ENCODE peak calls at places on chromosomes 4 and X, in five cellular contexts. One of them, this sample, is unnamed. For H3K79me2, the result is how much of the 10 kb centered on the place peaks cover.

GRCh38 chr4:10120943-10121567 is 4.5 kb upstream of the WDR1 start:
- DNase-seq in SK-N-SH: no peak
- DNase-seq in PC-3: no peak
- DNase-seq in MM.1S: no peak
- DNase-seq in GM23248: no peak
- DNase-seq in this sample: peak

GRCh38 chr4:121551881-121552280 is 144.9 kb downstream of the ANXA5 start:
- DNase-seq in GM23248: no peak
- DNase-seq in SK-N-SH: no peak
- DNase-seq in PC-3: no peak
- DNase-seq in MM.1S: no peak
- DNase-seq in this sample: no peak

GRCh38 chr4:41795796-41796195 is 47.3 kb upstream of the PHOX2B start:
- DNase-seq in PC-3: no peak
- DNase-seq in MM.1S: no peak
- DNase-seq in GM23248: no peak
- DNase-seq in SK-N-SH: peak
- DNase-seq in this sample: no peak

GRCh38 chr4:176745902-176746301 is 46.8 kb downstream of the VEGFC start:
- DNase-seq in GM23248: peak
- DNase-seq in MM.1S: no peak
- DNase-seq in SK-N-SH: no peak
- DNase-seq in PC-3: peak
- DNase-seq in this sample: no peak

GRCh38 chr4:165493359-165493758 is 114.6 kb downstream of the CPE start:
- DNase-seq in PC-3: peak
- DNase-seq in MM.1S: peak
- DNase-seq in GM23248: peak
- DNase-seq in SK-N-SH: peak
- DNase-seq in this sample: peak

GRCh38 chr4:108113229-108113628 is 55.5 kb downstream of the LEF1 start:
- DNase-seq in GM23248: no peak
- DNase-seq in SK-N-SH: no peak
- DNase-seq in MM.1S: no peak
- DNase-seq in PC-3: no peak
- DNase-seq in this sample: no peak

GRCh38 chr4:146308951-146309350 is 94.6 kb downstream of the REELD1 start:
- DNase-seq in PC-3: no peak
- DNase-seq in SK-N-SH: no peak
- DNase-seq in MM.1S: no peak
- DNase-seq in GM23248: peak
- DNase-seq in this sample: no peak

GRCh38 chr4:168221298-168221697 is 97.3 kb downstream of the DDX60 start:
- DNase-seq in GM23248: peak
- DNase-seq in MM.1S: no peak
- DNase-seq in SK-N-SH: no peak
- DNase-seq in PC-3: peak
- DNase-seq in this sample: no peak

GRCh38 chr4:19051751-19052296 is 1030.3 kb upstream of the LCORL start:
- DNase-seq in SK-N-SH: no peak
- DNase-seq in PC-3: no peak
- DNase-seq in GM23248: no peak
- DNase-seq in MM.1S: no peak
- DNase-seq in this sample: no peak

GRCh38 chr4:27714073-27714472 is 853.4 kb downstream of the STIM2 start:
- DNase-seq in MM.1S: no peak
- DNase-seq in PC-3: peak
- DNase-seq in SK-N-SH: no peak
- DNase-seq in GM23248: no peak
- DNase-seq in this sample: peak

GRCh38 chrX:50211510-50211909 is 6.9 kb downstream of the CCNB3 start:
- DNase-seq in MM.1S: no peak
- DNase-seq in PC-3: peak
- DNase-seq in GM23248: peak
- DNase-seq in SK-N-SH: no peak
- DNase-seq in this sample: no peak

GRCh38 chr4:99816611-99817309 is at the start of gene DAPP1:
- DNase-seq in PC-3: peak
- DNase-seq in GM23248: no peak
- DNase-seq in SK-N-SH: no peak
- DNase-seq in MM.1S: peak
- DNase-seq in this sample: peak

GRCh38 chr4:147137280-147137679 is 191.6 kb upstream of the TTC29 start:
- DNase-seq in MM.1S: no peak
- DNase-seq in GM23248: no peak
- DNase-seq in PC-3: no peak
- DNase-seq in SK-N-SH: no peak
- DNase-seq in this sample: no peak

GRCh38 chr4:143294310-143294709 is 42.4 kb upstream of the GAB1 start:
- DNase-seq in GM23248: peak
- DNase-seq in PC-3: no peak
- DNase-seq in MM.1S: no peak
- DNase-seq in SK-N-SH: peak
- DNase-seq in this sample: peak

GRCh38 chr4:68256284-68256683 is 10.8 kb upstream of the TMPRSS11B start:
- DNase-seq in PC-3: no peak
- DNase-seq in SK-N-SH: no peak
- DNase-seq in MM.1S: no peak
- DNase-seq in GM23248: no peak
- DNase-seq in this sample: no peak

GRCh38 chrX:104351173-104351769 is 96.5 kb upstream of the ESX1 start:
- DNase-seq in SK-N-SH: no peak
- DNase-seq in MM.1S: no peak
- DNase-seq in PC-3: peak
- DNase-seq in GM23248: peak
- DNase-seq in this sample: no peak

GRCh38 chr4:25938251-25939186 is 24.5 kb downstream of the SMIM20 start:
- DNase-seq in GM23248: peak
- DNase-seq in PC-3: peak
- DNase-seq in MM.1S: no peak
- DNase-seq in SK-N-SH: no peak
- DNase-seq in this sample: no peak

GRCh38 chrX:120549483-120550452 is 11.0 kb downstream of the CUL4B start:
- DNase-seq in PC-3: peak
- DNase-seq in MM.1S: no peak
- DNase-seq in SK-N-SH: no peak
- DNase-seq in GM23248: peak
- DNase-seq in this sample: peak

GRCh38 chr4:35166437-35166836 is 1077.9 kb downstream of the ARAP2 start:
- DNase-seq in MM.1S: no peak
- DNase-seq in GM23248: no peak
- DNase-seq in PC-3: peak
- DNase-seq in SK-N-SH: no peak
- DNase-seq in this sample: no peak

GRCh38 chrX:46642145-46642544 is 68.6 kb downstream of the CHST7 start:
- DNase-seq in GM23248: peak
- DNase-seq in PC-3: peak
- DNase-seq in SK-N-SH: peak
- DNase-seq in MM.1S: peak
- DNase-seq in this sample: peak

GRCh38 chr4:43238556-43238955 is 346.0 kb downstream of the GRXCR1 start:
- DNase-seq in PC-3: no peak
- DNase-seq in MM.1S: no peak
- DNase-seq in SK-N-SH: no peak
- DNase-seq in GM23248: no peak
- DNase-seq in this sample: no peak

GRCh38 chr4:40264995-40265909 is 68.4 kb downstream of the RHOH start:
- DNase-seq in MM.1S: peak
- DNase-seq in SK-N-SH: peak
- DNase-seq in GM23248: no peak
- DNase-seq in PC-3: no peak
- DNase-seq in this sample: peak

GRCh38 chr4:4518747-4519146 is 23.1 kb downstream of the STX18 start:
- DNase-seq in GM23248: no peak
- DNase-seq in SK-N-SH: no peak
- DNase-seq in MM.1S: no peak
- DNase-seq in PC-3: no peak
- DNase-seq in this sample: no peak

GRCh38 chrX:134933911-134934310 is 56.9 kb upstream of the SMIM10 start:
- DNase-seq in GM23248: no peak
- DNase-seq in MM.1S: no peak
- DNase-seq in SK-N-SH: no peak
- DNase-seq in PC-3: no peak
- DNase-seq in this sample: no peak

GRCh38 chr4:5783486-5783885 is 72.5 kb downstream of the EVC start:
- DNase-seq in MM.1S: no peak
- DNase-seq in SK-N-SH: no peak
- DNase-seq in GM23248: no peak
- DNase-seq in PC-3: no peak
- DNase-seq in this sample: no peak

GRCh38 chrX:28177202-28177601 is 196.0 kb upstream of the DCAF8L1 start:
- DNase-seq in SK-N-SH: peak
- DNase-seq in GM23248: no peak
- DNase-seq in MM.1S: no peak
- DNase-seq in PC-3: peak
- DNase-seq in this sample: peak

GRCh38 chrX:39821011-39821708 is 276.6 kb downstream of the BCOR start:
- DNase-seq in MM.1S: no peak
- DNase-seq in SK-N-SH: peak
- DNase-seq in GM23248: peak
- DNase-seq in PC-3: no peak
- DNase-seq in this sample: peak

GRCh38 chr4:40255722-40256281 is 59.0 kb downstream of the RHOH start:
- DNase-seq in GM23248: peak
- DNase-seq in MM.1S: no peak
- DNase-seq in PC-3: peak
- DNase-seq in SK-N-SH: no peak
- DNase-seq in this sample: peak

GRCh38 chr4:182600093-182600492 is 317.1 kb downstream of the DCTD start:
- DNase-seq in PC-3: no peak
- DNase-seq in MM.1S: no peak
- DNase-seq in SK-N-SH: peak
- DNase-seq in GM23248: no peak
- DNase-seq in this sample: no peak

GRCh38 chr4:21413807-21414370 is 534.7 kb downstream of the KCNIP4 start:
- DNase-seq in SK-N-SH: no peak
- DNase-seq in GM23248: no peak
- DNase-seq in PC-3: no peak
- DNase-seq in MM.1S: peak
- DNase-seq in this sample: no peak

DNA sequence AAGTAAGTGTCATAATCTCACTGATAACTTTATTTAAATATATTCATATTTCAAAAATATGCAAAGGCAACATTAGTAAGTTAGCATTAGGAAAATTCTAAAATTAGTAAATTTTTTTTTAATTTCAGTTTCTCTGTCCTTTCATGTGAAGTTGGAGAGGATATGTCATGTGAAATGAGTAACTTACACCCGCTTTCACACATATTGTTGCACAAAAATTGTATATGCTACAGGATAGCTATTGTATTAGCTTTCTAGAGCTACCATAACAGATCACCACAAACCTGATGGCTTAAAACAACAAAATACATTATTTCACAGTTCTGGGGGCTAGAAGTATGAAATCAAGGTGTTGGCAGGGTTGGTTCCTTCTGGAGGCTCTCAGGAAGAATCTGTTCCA is 24.4 kb downstream of the NFKB1 start:
- DNase-seq in SK-N-SH: no peak
- DNase-seq in GM23248: no peak
- DNase-seq in PC-3: no peak
- DNase-seq in MM.1S: no peak
- DNase-seq in this sample: no peak
- H3K79me2 ChIP-seq in SK-N-SH: under half
- H3K79me2 ChIP-seq in GM23248: half or more
- H3K79me2 ChIP-seq in PC-3: under half
- H3K79me2 ChIP-seq in MM.1S: half or more
- H3K79me2 ChIP-seq in this sample: half or more

GRCh38 chr4:156692016-156692415 is 279.6 kb downstream of the PDGFC start:
- DNase-seq in PC-3: no peak
- DNase-seq in SK-N-SH: no peak
- DNase-seq in GM23248: no peak
- DNase-seq in MM.1S: no peak
- DNase-seq in this sample: no peak
- TF ChIP-seq EZH2phosphoT487 in PC-3: no peak
- TF ChIP-seq EZH2phosphoT487 in SK-N-SH: no peak
- TF ChIP-seq EZH2phosphoT487 in GM23248: no peak
- TF ChIP-seq EZH2phosphoT487 in MM.1S: no peak
- TF ChIP-seq EZH2phosphoT487 in this sample: no peak

DNA sequence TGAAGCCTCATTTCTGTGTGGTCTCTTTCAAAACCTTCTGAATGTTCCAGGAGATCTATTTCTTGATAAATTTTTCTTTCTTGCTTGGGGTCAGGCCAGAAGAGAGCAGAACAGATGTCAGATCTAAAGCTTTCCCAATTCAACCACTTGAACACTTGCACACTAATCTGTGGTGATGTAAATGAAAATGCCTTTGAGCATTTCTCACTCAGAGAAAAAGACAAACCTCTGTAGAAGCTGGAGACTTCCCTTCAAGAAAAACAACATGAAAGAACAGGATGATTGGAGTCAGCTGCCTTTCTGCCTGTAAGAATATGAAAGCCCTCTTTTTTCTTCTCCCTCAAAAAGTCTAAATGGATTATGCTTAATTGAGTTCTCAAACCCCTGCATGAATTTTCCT is 11.2 kb downstream of the IGFBP7 start:
- DNase-seq in PC-3: no peak
- DNase-seq in SK-N-SH: no peak
- DNase-seq in MM.1S: no peak
- DNase-seq in GM23248: peak
- DNase-seq in this sample: no peak
- H3K79me2 ChIP-seq in PC-3: under half
- H3K79me2 ChIP-seq in SK-N-SH: under half
- H3K79me2 ChIP-seq in MM.1S: under half
- H3K79me2 ChIP-seq in GM23248: half or more
- H3K79me2 ChIP-seq in this sample: under half

GRCh38 chr4:7013171-7013570 is 30.0 kb upstream of the TADA2B start:
- DNase-seq in MM.1S: no peak
- DNase-seq in PC-3: no peak
- DNase-seq in SK-N-SH: peak
- DNase-seq in GM23248: no peak
- DNase-seq in this sample: no peak

GRCh38 chr4:7015383-7016035 is 27.7 kb upstream of the TADA2B start:
- DNase-seq in PC-3: no peak
- DNase-seq in GM23248: no peak
- DNase-seq in MM.1S: no peak
- DNase-seq in SK-N-SH: no peak
- DNase-seq in this sample: no peak

GRCh38 chr4:7016512-7016911 is 26.7 kb upstream of the TADA2B start:
- DNase-seq in SK-N-SH: no peak
- DNase-seq in GM23248: no peak
- DNase-seq in MM.1S: no peak
- DNase-seq in PC-3: no peak
- DNase-seq in this sample: no peak

GRCh38 chr4:7016086-7016485 is 27.1 kb upstream of the TADA2B start:
- DNase-seq in SK-N-SH: no peak
- DNase-seq in PC-3: no peak
- DNase-seq in GM23248: no peak
- DNase-seq in MM.1S: no peak
- DNase-seq in this sample: no peak

DNA sequence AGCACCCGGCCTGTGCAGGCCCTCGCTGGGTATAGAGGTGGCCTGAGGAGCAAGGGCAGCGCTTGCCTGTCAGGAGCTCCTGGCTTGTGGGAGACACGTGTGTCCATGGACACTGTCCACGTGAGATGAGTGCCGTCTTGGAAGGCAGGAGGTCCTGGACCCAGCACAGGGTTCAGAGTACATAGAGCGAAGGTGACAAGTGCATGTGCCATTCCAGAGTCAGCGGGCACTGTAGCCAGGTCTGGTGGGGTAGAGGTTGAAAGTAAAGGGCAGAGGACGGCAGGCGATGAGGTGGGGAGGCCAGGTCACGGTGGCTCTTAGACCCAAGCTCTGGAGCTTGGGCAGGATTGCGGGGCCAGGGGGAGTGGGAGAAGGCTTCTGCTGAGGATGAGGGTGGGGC is 28.4 kb upstream of the TADA2B start:
- DNase-seq in GM23248: no peak
- DNase-seq in SK-N-SH: no peak
- DNase-seq in PC-3: no peak
- DNase-seq in MM.1S: no peak
- DNase-seq in this sample: no peak
- TF ChIP-seq EZH2phosphoT487 in GM23248: no peak
- TF ChIP-seq EZH2phosphoT487 in SK-N-SH: no peak
- TF ChIP-seq EZH2phosphoT487 in PC-3: no peak
- TF ChIP-seq EZH2phosphoT487 in MM.1S: no peak
- TF ChIP-seq EZH2phosphoT487 in this sample: no peak

This sample was measured in hepatocyte.